ENCODE peak calls at places on chromosome 1, in eight cellular contexts. O, T, S, V, Z, X, H and N are unnamed samples.

GRCh38 chr1:21952806-21953514 is 15.8 kb upstream of the HSPG2 start:
- DNase-seq in O (no peak), T (no peak), S (no peak), V (no peak), Z (no peak), X (no peak), H (no peak), N (no peak)

GRCh38 chr1:189662190-189662589 is 815.5 kb downstream of the BRINP3 start:
- DNase-seq in O (no peak), T (no peak), S (no peak), V (no peak), Z (peak; percentile 27), X (no peak), H (no peak), N (no peak)

GRCh38 chr1:221039616-221040015 is 160.4 kb downstream of the HLX start:
- DNase-seq in O (no peak), T (peak; percentile 22), S (no peak), V (no peak), Z (no peak), X (no peak), H (no peak), N (no peak)

GRCh38 chr1:187264995-187265602 is 436.4 kb downstream of the PLA2G4A start:
- DNase-seq in O (no peak), T (peak; percentile 39), S (no peak), V (no peak), Z (peak; percentile 30), X (no peak), H (no peak), N (no peak)

GRCh38 chr1:178702141-178702540 is 22.9 kb upstream of the RALGPS2 start:
- DNase-seq in O (no peak), T (no peak), S (no peak), V (no peak), Z (peak; percentile 11), X (no peak), H (no peak), N (no peak)

GRCh38 chr1:114314098-114314497 is 160.4 kb upstream of the SYT6 start:
- DNase-seq in O (no peak), T (no peak), S (no peak), V (no peak), Z (no peak), X (no peak), H (no peak), N (no peak)

GRCh38 chr1:228236744-228237143 is 28.9 kb downstream of the OBSCN start:
- DNase-seq in O (no peak), T (peak; percentile 31), S (peak; percentile 44), V (peak; percentile 64), Z (peak; percentile 43), X (no peak), H (no peak), N (no peak)

GRCh38 chr1:3883194-3883920 is 16.7 kb downstream of the C1orf174 start:
- DNase-seq in O (peak; percentile 55), T (no peak), S (no peak), V (no peak), Z (no peak), X (no peak), H (no peak), N (no peak)

GRCh38 chr1:156766288-156767100 is 841 bp upstream of the PRCC start:
- DNase-seq in O (no peak), T (no peak), S (no peak), V (no peak), Z (peak; percentile 15), X (no peak), H (no peak), N (no peak)

GRCh38 chr1:205517288-205517687 is 12.8 kb downstream of the CDK18 start:
- DNase-seq in O (no peak), T (no peak), S (no peak), V (no peak), Z (no peak), X (no peak), H (no peak), N (no peak)

GRCh38 chr1:218633238-218633948 is 288.3 kb downstream of the TGFB2 start:
- DNase-seq in O (no peak), T (no peak), S (no peak), V (no peak), Z (no peak), X (no peak), H (no peak), N (no peak)

GRCh38 chr1:54361342-54361741 is 44.9 kb downstream of the SSBP3 start:
- DNase-seq in O (no peak), T (no peak), S (no peak), V (no peak), Z (no peak), X (no peak), H (no peak), N (no peak)
- TF ChIP-seq CTCF in O (no peak), T (peak; percentile 25), S (peak; percentile 52), V (no peak), Z (no peak), X (no peak), H (no peak), N (no peak)

GRCh38 chr1:1164361-1164700 is 9.3 kb upstream of the TTLL10 start:
- DNase-seq in O (no peak), T (no peak), S (no peak), V (no peak), Z (no peak), X (no peak), H (no peak), N (no peak)
- H3K27me3 ChIP-seq in O (no peaks in the 10 kb centered on the region), T (peaks cover 19% of the 10 kb centered on the region), S (no peaks in the 10 kb centered on the region), V (peaks cover 16% of the 10 kb centered on the region), Z (no peaks in the 10 kb centered on the region), X (no peaks in the 10 kb centered on the region), H (peaks cover 79% of the 10 kb centered on the region), N (peaks cover 4% of the 10 kb centered on the region)

DNA sequence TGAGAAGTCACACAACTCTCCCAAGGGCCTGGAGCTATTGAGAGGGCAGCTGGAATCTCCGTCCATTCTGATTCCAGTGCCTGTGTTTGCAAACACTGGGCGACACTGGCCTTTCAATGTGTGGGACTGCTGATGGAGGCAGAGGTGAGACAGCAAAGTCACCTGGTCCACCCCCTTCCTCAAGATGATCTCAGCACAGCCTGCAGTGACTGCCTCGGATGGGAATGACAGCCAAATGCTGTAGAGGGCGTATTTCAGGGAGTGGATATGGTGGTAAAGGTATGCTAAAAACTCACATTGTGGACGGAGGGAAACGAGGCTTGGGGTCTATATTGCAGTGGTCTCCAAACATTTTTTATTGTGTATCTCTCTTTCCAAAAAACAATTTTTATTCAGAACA is 15.5 kb upstream of the PGBD5 start:
- DNase-seq in O (no peak), T (no peak), S (no peak), V (no peak), Z (no peak), X (no peak), H (no peak), N (no peak)
- TF ChIP-seq CTCF in O (no peak), T (no peak), S (no peak), V (no peak), Z (no peak), X (no peak), H (no peak), N (no peak)

GRCh38 chr1:143718021-143718420 is 253.8 kb downstream of the FAM72C start:
- DNase-seq in O (no peak), T (no peak), S (no peak), V (no peak), Z (no peak), X (no peak), H (no peak), N (no peak)

GRCh38 chr1:143718524-143718923 is 253.3 kb downstream of the FAM72C start:
- DNase-seq in O (no peak), T (no peak), S (no peak), V (no peak), Z (no peak), X (no peak), H (no peak), N (no peak)

GRCh38 chr1:143720087-143721023 is 251.4 kb downstream of the FAM72C start:
- DNase-seq in O (no peak), T (no peak), S (no peak), V (peak; percentile 44), Z (peak; percentile 53), X (peak; percentile 5), H (no peak), N (no peak)

GRCh38 chr1:143717434-143717833 is 254.4 kb downstream of the FAM72C start:
- DNase-seq in O (no peak), T (no peak), S (no peak), V (no peak), Z (no peak), X (no peak), H (no peak), N (no peak)

GRCh38 chr1:143721024-143721373 is 250.8 kb downstream of the FAM72C start:
- DNase-seq in O (no peak), T (no peak), S (no peak), V (no peak), Z (no peak), X (no peak), H (no peak), N (no peak)
- H3K27me3 ChIP-seq in O (no peaks in the 10 kb centered on the region), T (no peaks in the 10 kb centered on the region), S (no peaks in the 10 kb centered on the region), V (no peaks in the 10 kb centered on the region), Z (no peaks in the 10 kb centered on the region), X (no peaks in the 10 kb centered on the region), H (no peaks in the 10 kb centered on the region), N (no peaks in the 10 kb centered on the region)